ENCODE peak calls at places on chromosomes 5 and 9, in six cellular contexts. Z is HCT116, L is PC-3, P is SK-N-SH, A is MM.1S, K is Karpas-422. C is an unnamed sample. For H3K4me1 and H3K9me2, the result is how much of the 10 kb centered on the place peaks cover.

GRCh38 chr5:67063791-67064190 is 132.8 kb downstream of the CD180 start:
- DNase-seq in K (no peak), P (no peak), L (no peak), Z (no peak), A (no peak), C (peak)

GRCh38 chr5:161314033-161314432 is 232.5 kb downstream of the GABRB2 start:
- DNase-seq in P (no peak), K (no peak), L (no peak), A (no peak), Z (no peak), C (no peak)

GRCh38 chr9:126454250-126454649 is 127.6 kb downstream of the MVB12B start:
- DNase-seq in A (no peak), P (no peak), L (no peak), K (no peak), Z (no peak), C (no peak)

GRCh38 chr9:16262467-16263261 is 607.8 kb downstream of the BNC2 start:
- DNase-seq in Z (no peak), A (peak), K (no peak), L (peak), P (no peak), C (no peak)

GRCh38 chr9:110189001-110189400 is 19.0 kb downstream of the C9orf152 start:
- DNase-seq in L (no peak), Z (no peak), K (no peak), P (no peak), A (no peak), C (no peak)

GRCh38 chr5:36734422-36734821 is 128.0 kb downstream of the SLC1A3 start:
- DNase-seq in P (peak), L (peak), Z (no peak), K (peak), A (no peak), C (peak)

GRCh38 chr5:144469106-144469505 is 298.4 kb downstream of the KCTD16 start:
- DNase-seq in P (no peak), Z (no peak), L (no peak), A (no peak), K (no peak), C (peak)

GRCh38 chr5:68047035-68047434 is 168.5 kb upstream of the PIK3R1 start:
- DNase-seq in L (no peak), K (no peak), A (no peak), P (no peak), Z (no peak), C (peak)

GRCh38 chr9:88773119-88773518 is 218.1 kb upstream of the S1PR3 start:
- DNase-seq in P (no peak), Z (no peak), K (no peak), L (no peak), A (no peak), C (no peak)

GRCh38 chr5:35061216-35061615 is 13.5 kb upstream of the AGXT2 start:
- DNase-seq in K (no peak), L (no peak), P (no peak), Z (no peak), A (no peak), C (peak)

GRCh38 chr9:93900971-93901861 is 53.9 kb downstream of the BARX1 start:
- DNase-seq in P (no peak), Z (no peak), K (no peak), A (no peak), L (no peak), C (no peak)

GRCh38 chr5:36492998-36493655 is 113.3 kb upstream of the SLC1A3 start:
- DNase-seq in K (no peak), Z (peak), P (no peak), L (peak), A (no peak), C (peak)

DNA sequence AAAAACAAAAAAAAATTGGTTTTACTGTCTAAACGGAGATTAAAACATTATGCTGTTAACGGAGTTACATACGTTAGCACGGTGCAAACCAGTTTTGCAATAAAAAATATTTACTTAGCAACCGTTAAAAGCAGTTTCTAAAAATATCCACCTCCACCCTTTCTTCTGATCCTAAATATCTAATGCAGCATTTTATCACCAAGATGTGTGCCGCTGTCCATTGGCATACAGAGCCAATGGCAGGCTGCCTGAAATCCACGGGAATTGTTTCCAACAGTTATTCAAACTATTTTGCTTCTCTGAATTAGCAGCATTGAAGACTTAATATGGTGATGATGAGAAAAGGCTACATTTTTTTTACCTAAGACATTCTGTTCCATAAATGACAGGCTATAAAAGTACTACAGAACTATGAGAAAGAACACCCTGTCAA is 61.6 kb downstream of the CSNK1A1 start:
- DNase-seq in Z (no peak), A (no peak), L (peak), P (no peak), K (no peak), C (peak)
- H3K4me1 ChIP-seq in Z (half or more), A (under half), L (half or more), P (under half), K (under half), C (half or more)

GRCh38 chr5:150227606-150228273 is 37.9 kb downstream of the SLC6A7 start:
- DNase-seq in P (peak), A (no peak), Z (no peak), L (no peak), K (no peak), C (peak)
- H3K9me2 ChIP-seq in P (under half), A (under half), Z (under half), L (under half), K (under half), C (under half)

GRCh38 chr5:53479656-53480473 is 564 bp upstream of the FST start:
- DNase-seq in L (peak), A (peak), K (no peak), Z (no peak), P (peak), C (peak)

GRCh38 chr5:53480474-53481353 is at the start of gene FST:
- DNase-seq in L (no peak), P (peak), Z (no peak), K (no peak), A (no peak), C (peak)

GRCh38 chr5:53481887-53482716 is 1.7 kb downstream of the FST start:
- DNase-seq in L (no peak), K (peak), P (peak), A (peak), Z (peak), C (peak)

GRCh38 chr5:53482717-53483638 is 2.5 kb downstream of the FST start:
- DNase-seq in P (peak), Z (no peak), L (no peak), K (no peak), A (peak), C (peak)

GRCh38 chr5:53481354-53481886 is 991 bp downstream of the FST start:
- DNase-seq in A (no peak), L (no peak), P (no peak), Z (no peak), K (no peak), C (peak)
- H3K9ac ChIP-seq in A (peak), L (peak), P (peak), Z (peak), K (peak), C (peak)

DNA sequence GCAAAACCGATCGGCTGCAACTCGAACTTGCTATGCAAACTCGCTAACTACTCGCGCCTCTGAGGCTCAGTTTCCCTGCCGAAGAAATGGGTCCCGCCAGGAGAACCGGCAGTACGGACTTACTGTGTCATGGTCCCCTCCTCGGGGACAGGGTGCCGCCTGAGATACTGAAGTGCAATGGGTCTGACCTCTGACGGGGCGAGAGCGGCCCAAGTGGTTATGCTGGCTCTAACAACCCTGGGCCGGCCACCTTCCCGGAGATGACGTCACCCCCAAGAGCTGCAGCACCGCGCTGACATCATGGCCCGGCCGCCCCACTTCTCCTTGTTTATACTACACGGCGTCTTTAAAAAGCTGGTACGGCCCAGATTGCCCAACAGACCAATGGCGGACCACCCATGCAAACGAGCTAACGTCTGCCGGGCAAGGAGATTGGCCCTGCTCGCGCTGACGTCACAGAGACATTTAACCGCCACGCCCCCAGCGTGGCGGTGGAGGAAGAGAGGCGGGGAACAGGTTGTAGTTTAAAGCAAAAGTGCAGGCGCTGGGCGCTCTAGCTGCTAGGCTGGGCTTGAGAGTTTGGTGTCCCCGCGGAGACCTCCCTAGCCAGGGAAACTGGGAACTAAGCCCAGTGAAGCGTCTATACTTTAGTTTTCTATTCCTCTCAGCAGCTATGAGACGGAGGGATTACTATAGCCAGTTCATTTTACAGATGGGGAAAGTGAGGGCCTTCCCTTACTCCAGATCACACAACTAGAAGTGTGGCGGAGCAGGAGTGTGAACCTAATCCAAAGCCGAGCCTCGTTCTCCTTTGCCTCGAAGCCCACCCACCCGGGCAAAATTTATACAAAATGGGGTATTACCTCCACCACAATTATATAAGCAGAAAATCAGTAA is 654 bp upstream of the RNF44 start:
- DNase-seq in L (peak), A (peak), P (peak), Z (peak), K (peak), C (peak)
- H3K4me1 ChIP-seq in L (under half), A (under half), P (under half), Z (under half), K (half or more), C (under half)

DNA sequence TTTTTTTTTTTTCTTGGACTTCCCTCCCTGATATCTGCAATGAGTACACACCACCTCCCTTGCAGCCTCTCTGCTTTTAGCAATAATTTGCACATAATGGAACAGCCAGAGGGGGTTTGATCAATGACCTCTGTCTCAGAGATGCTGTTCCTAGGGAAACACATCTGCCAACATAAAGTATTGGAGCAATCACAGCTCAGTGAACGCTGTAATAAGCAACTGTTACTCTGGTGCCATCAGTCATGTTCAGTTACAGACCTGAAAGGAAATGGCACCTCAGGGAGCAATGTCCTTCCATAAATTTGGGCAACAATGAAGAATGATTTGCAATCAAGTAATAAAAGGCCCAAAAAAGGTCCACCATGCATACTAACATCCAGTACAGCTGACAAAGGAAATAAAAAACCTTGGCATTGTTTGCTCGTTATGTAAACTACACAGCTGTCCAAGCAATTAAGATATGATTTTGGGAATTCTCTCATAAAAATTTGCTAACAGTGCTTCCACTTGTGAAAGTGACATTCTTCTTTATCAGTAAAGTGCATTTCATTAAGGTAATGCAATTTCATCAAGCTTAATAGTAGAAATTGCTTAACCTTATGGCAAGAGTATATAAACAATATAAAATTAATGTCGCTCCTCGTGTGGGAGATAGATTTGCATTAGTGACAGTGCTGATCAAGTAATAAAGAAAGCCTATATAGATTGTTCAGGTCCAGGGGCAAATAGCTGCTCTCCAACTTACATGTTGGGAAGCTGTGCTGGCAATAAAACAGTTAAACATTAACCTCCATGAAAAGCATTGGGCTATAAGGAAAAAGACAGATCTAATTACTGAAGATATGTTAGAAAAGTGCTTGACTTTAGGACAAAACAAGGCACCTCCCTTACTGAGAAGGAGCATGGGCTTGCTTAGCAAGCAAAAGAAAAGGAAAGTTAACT is 167.7 kb downstream of the RASEF start:
- DNase-seq in A (no peak), P (peak), L (no peak), K (no peak), Z (no peak), C (no peak)
- H3K9me2 ChIP-seq in A (under half), P (under half), L (under half), K (under half), Z (under half), C (under half)

DNA sequence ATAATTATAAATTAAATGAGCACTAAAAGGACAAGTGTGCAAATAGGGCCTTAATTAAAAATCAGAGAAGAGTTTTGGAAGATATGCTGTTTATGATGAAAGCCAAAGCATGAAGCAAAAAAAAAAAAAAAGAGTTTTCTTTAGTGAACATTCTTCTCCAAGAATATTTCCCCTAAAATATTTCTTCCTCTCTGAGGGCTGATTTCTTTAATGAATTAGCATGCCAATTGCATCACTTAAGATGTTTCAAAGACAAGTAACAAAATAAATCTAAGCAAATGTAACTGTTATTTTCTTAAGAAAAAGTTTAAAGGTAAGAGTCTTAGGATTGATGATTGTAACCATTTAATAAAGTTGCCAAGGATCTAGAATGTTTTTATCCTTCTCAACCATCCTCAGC is 81.6 kb upstream of the MPDZ start:
- DNase-seq in K (no peak), Z (no peak), P (no peak), L (no peak), A (no peak), C (no peak)
- H3K9ac ChIP-seq in K (no peak), Z (no peak), P (no peak), L (no peak), A (no peak), C (no peak)

DNA sequence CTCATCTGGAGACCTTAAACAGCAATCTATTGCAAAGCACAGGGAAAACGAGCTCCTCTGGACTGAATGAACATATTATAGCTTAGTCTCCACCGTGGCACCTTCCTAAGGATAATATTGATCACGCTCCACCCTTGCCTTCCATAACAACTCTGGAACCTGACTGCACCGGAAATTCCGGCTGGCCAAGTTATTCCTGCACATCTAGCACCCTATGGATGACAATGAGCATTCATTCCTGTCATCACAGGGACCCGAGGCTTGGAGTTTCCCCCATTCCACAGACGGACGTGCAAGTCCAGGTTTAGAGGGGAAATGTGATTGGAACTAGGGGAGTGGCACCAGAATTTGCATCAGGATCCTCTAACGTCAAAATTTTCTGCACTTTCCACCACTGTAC is 27.5 kb downstream of the STK10 start:
- DNase-seq in L (no peak), K (no peak), A (no peak), P (no peak), Z (no peak), C (no peak)
- H3K4me1 ChIP-seq in L (under half), K (under half), A (under half), P (under half), Z (under half), C (under half)

GRCh38 chr5:116914869-116915504 is 340.4 kb upstream of the SEMA6A start:
- DNase-seq in L (no peak), Z (no peak), A (no peak), K (no peak), P (no peak), C (no peak)
- H3K9me2 ChIP-seq in L (under half), Z (under half), A (under half), K (under half), P (under half), C (under half)